ENCODE peak calls at places on chromosomes 6 and 20, in five cellular contexts. X is stimulated activated CD8-positive, alpha-beta memory T cell treated with anti-CD3 and anti-CD28 coated beads, Interleukin-12 subunit alpha, Interleukin-12 subunit beta, amount 100 ng/mL, for 1 hour; J is fibroblast of pulmonary artery; R is T-helper 2 cell; D is MV-4-11. W is an unnamed sample.

GRCh38 chr6:788058-788457 is 95.1 kb upstream of the EXOC2 start:
- DNase-seq in X (no peak), J (no peak), R (no peak), D (peak), W (no peak)

GRCh38 chr6:64973142-64973541 is 733.9 kb downstream of the EYS start:
- DNase-seq in X (no peak), J (no peak), R (no peak), D (no peak), W (no peak)

GRCh38 chr6:143299253-143300166 is 151.0 kb downstream of the ADAT2 start:
- DNase-seq in X (no peak), J (no peak), R (no peak), D (no peak), W (no peak)

GRCh38 chr20:64149141-64149540 is 15.1 kb upstream of the MYT1 start:
- DNase-seq in X (no peak), J (no peak), R (no peak), D (no peak), W (no peak)

GRCh38 chr20:276620-277495 is 13.7 kb downstream of the C20orf96 start:
- DNase-seq in X (no peak), J (no peak), R (no peak), D (no peak), W (no peak)

GRCh38 chr20:63036266-63036665 is 29.5 kb upstream of the BHLHE23 start:
- DNase-seq in X (no peak), J (no peak), R (no peak), D (no peak), W (no peak)

GRCh38 chr6:17725083-17725482 is 18.4 kb upstream of the NUP153 start:
- DNase-seq in X (no peak), J (peak), R (no peak), D (no peak), W (peak)

GRCh38 chr6:7042654-7043545 is 64.9 kb upstream of the RREB1 start:
- DNase-seq in X (no peak), J (no peak), R (no peak), D (no peak), W (no peak)

GRCh38 chr6:126140015-126140414 is 153.7 kb downstream of the TRMT11 start:
- DNase-seq in X (no peak), J (no peak), R (no peak), D (no peak), W (no peak)

GRCh38 chr6:166575190-166575589 is 11.3 kb downstream of the RAMACL start:
- DNase-seq in X (no peak), J (peak), R (no peak), D (no peak), W (peak)

GRCh38 chr20:33657704-33658095 is 4.4 kb upstream of the C20orf144 start:
- DNase-seq in X (no peak), J (no peak), R (no peak), D (no peak), W (no peak)

GRCh38 chr6:1659816-1660215 is 50.1 kb downstream of the FOXC1 start:
- DNase-seq in X (no peak), J (no peak), R (no peak), D (peak), W (no peak)

GRCh38 chr6:49038294-49038693 is 424.8 kb downstream of the MMUT start:
- DNase-seq in X (no peak), J (no peak), R (no peak), D (no peak), W (no peak)

GRCh38 chr20:60053125-60053812 is 95.0 kb downstream of the CDH26 start:
- DNase-seq in X (no peak), J (no peak), R (no peak), D (peak), W (no peak)

GRCh38 chr6:30884521-30885480 is 482 bp downstream of the DDR1 start:
- DNase-seq in X (no peak), J (peak), R (peak), D (no peak), W (peak)

GRCh38 chr20:36004045-36004444 is 35.7 kb downstream of the CNBD2 start:
- DNase-seq in X (no peak), J (no peak), R (no peak), D (peak), W (no peak)

GRCh38 chr6:47413752-47414516 is 63.7 kb upstream of the CD2AP start:
- DNase-seq in X (peak), J (peak), R (peak), D (peak), W (peak)

GRCh38 chr6:113596477-113596876 is 260.7 kb upstream of the MARCKS start:
- DNase-seq in X (no peak), J (no peak), R (no peak), D (no peak), W (no peak)

GRCh38 chr20:23132930-23133559 is 46.9 kb upstream of the CD93 start:
- DNase-seq in X (no peak), J (peak), R (no peak), D (peak), W (peak)

GRCh38 chr6:64330694-64331309 is 695.2 kb downstream of the PHF3 start:
- DNase-seq in X (no peak), J (peak), R (no peak), D (peak), W (peak)

GRCh38 chr6:51398064-51398740 is 579.5 kb downstream of the TFAP2B start:
- DNase-seq in X (no peak), J (no peak), R (no peak), D (peak), W (no peak)

GRCh38 chr20:2865630-2866029 is 7.7 kb upstream of the PTPRA start:
- DNase-seq in X (no peak), J (no peak), R (peak), D (no peak), W (no peak)

GRCh38 chr6:89022747-89023289 is 57.7 kb upstream of the PNRC1 start:
- DNase-seq in X (no peak), J (peak), R (no peak), D (no peak), W (no peak)

GRCh38 chr6:107114872-107115694 is at the start of gene BEND3:
- DNase-seq in X (no peak), J (no peak), R (peak), D (no peak), W (peak)

GRCh38 chr6:63897459-63897858 is 261.9 kb downstream of the PHF3 start:
- DNase-seq in X (no peak), J (peak), R (no peak), D (no peak), W (no peak)

GRCh38 chr20:8018928-8019177 is 708 bp downstream of the TMX4 start:
- DNase-seq in X (no peak), J (peak), R (no peak), D (peak), W (no peak)

GRCh38 chr6:108030223-108030622 is 44.3 kb downstream of the OSTM1 start:
- DNase-seq in X (no peak), J (no peak), R (no peak), D (no peak), W (no peak)

GRCh38 chr6:56891754-56892153 is 63.2 kb upstream of the BEND6 start:
- DNase-seq in X (no peak), J (no peak), R (no peak), D (no peak), W (no peak)

GRCh38 chr20:32018269-32019155 is 8.3 kb downstream of the CCM2L start:
- DNase-seq in X (peak), J (no peak), R (no peak), D (no peak), W (peak)

GRCh38 chr20:48959902-48960550 is 38.5 kb downstream of the ARFGEF2 start:
- DNase-seq in X (no peak), J (peak), R (no peak), D (peak), W (no peak)

GRCh38 chr20:20887593-20888272 is 175.3 kb upstream of the RALGAPA2 start:
- DNase-seq in X (no peak), J (no peak), R (no peak), D (no peak), W (no peak)

GRCh38 chr20:54510546-54511129 is 35.2 kb downstream of the DOK5 start:
- DNase-seq in X (no peak), J (no peak), R (no peak), D (no peak), W (no peak)

GRCh38 chr20:64109831-64110391 is 2.5 kb upstream of the NPBWR2 start:
- DNase-seq in X (no peak), J (no peak), R (no peak), D (no peak), W (no peak)

GRCh38 chr6:133767571-133767970 is 121.3 kb upstream of the TCF21 start:
- DNase-seq in X (no peak), J (no peak), R (no peak), D (no peak), W (no peak)

GRCh38 chr6:167572841-167573271 is 248.0 kb downstream of the TTLL2 start:
- DNase-seq in X (no peak), J (peak), R (no peak), D (no peak), W (no peak)

GRCh38 chr20:25286917-25287316 is 39.0 kb downstream of the PYGB start:
- DNase-seq in X (no peak), J (no peak), R (no peak), D (no peak), W (peak)

GRCh38 chr6:12163149-12163548 is 127.0 kb upstream of the EDN1 start:
- DNase-seq in X (peak), J (no peak), R (peak), D (peak), W (no peak)

GRCh38 chr6:111478749-111479148 is 4.3 kb downstream of the REV3L start:
- DNase-seq in X (no peak), J (peak), R (peak), D (peak), W (no peak)

W was measured in uterus.